ENCODE peak calls at places on chromosome 17, in eight cellular contexts. A is mesendoderm; P is dermis blood vessel endothelial cell; B is stimulated activated CD8-positive, alpha-beta memory T cell treated with anti-CD3 and anti-CD28 coated beads, Interleukin-2, amount 100 ng/mL, for 48 hours; E is stimulated activated CD4-positive, alpha-beta T cell treated with anti-CD3 and anti-CD28 coated beads, TNF-alpha, amount 100 ng/mL, for 4 hours; Z is CD4-positive, alpha-beta memory T cell; T is WTC11; X is naive B cell. C is an unnamed sample.

GRCh38 chr17:11719852-11720251 is 121.6 kb downstream of the DNAH9 start:
- DNase-seq in A (no peak), P (no peak), B (no peak), E (no peak), Z (no peak), T (no peak), X (no peak), C (no peak)

GRCh38 chr17:21282231-21282630 is 2.3 kb upstream of the MAP2K3 start:
- DNase-seq in A (peak), P (peak), B (no peak), E (no peak), Z (no peak), T (no peak), X (no peak), C (no peak)

GRCh38 chr17:78442648-78443128 is 64.2 kb downstream of the PGS1 start:
- DNase-seq in A (no peak), P (peak), B (no peak), E (no peak), Z (no peak), T (no peak), X (no peak), C (no peak)

GRCh38 chr17:17300624-17301568 is 2.3 kb upstream of the NT5M start:
- DNase-seq in A (peak), P (peak), B (peak), E (peak), Z (peak), T (peak), X (peak), C (no peak)

GRCh38 chr17:16997514-16998429 is 25.9 kb upstream of the TNFRSF13B start:
- DNase-seq in A (no peak), P (no peak), B (peak), E (no peak), Z (no peak), T (no peak), X (peak), C (no peak)

GRCh38 chr17:37667039-37667438 is 23.8 kb upstream of the DDX52 start:
- DNase-seq in A (no peak), P (no peak), B (no peak), E (no peak), Z (no peak), T (no peak), X (no peak), C (no peak)

GRCh38 chr17:81409190-81409935 is 14.1 kb downstream of the BAHCC1 start:
- DNase-seq in A (peak), P (no peak), B (no peak), E (no peak), Z (no peak), T (peak), X (no peak), C (no peak)

GRCh38 chr17:28746611-28747045 is 2.8 kb downstream of the TRAF4 start:
- DNase-seq in A (peak), P (peak), B (no peak), E (no peak), Z (no peak), T (peak), X (no peak), C (no peak)

GRCh38 chr17:13550291-13550690 is 51.4 kb downstream of the HS3ST3A1 start:
- DNase-seq in A (no peak), P (no peak), B (no peak), E (no peak), Z (no peak), T (no peak), X (no peak), C (no peak)

GRCh38 chr17:72404872-72405271 is 284.1 kb downstream of the SOX9 start:
- DNase-seq in A (no peak), P (no peak), B (no peak), E (no peak), Z (no peak), T (no peak), X (no peak), C (no peak)

GRCh38 chr17:38702900-38703741 is 2.0 kb upstream of the MLLT6 start:
- DNase-seq in A (no peak), P (no peak), B (no peak), E (peak), Z (peak), T (no peak), X (no peak), C (no peak)

GRCh38 chr17:27653572-27653971 is 22.6 kb downstream of the LGALS9 start:
- DNase-seq in A (no peak), P (no peak), B (no peak), E (no peak), Z (no peak), T (no peak), X (no peak), C (no peak)

GRCh38 chr17:71320009-71320796 is 800.6 kb upstream of the SOX9 start:
- DNase-seq in A (no peak), P (no peak), B (no peak), E (no peak), Z (no peak), T (no peak), X (no peak), C (no peak)

GRCh38 chr17:4365628-4366311 is 705 bp downstream of the UBE2G1 start:
- DNase-seq in A (peak), P (peak), B (peak), E (peak), Z (no peak), T (peak), X (no peak), C (no peak)

GRCh38 chr17:30517786-30518185 is 40.6 kb downstream of the GOSR1 start:
- DNase-seq in A (no peak), P (no peak), B (no peak), E (no peak), Z (no peak), T (no peak), X (no peak), C (no peak)

GRCh38 chr17:27878776-27879562 is 14.2 kb downstream of the LYRM9 start:
- DNase-seq in A (no peak), P (no peak), B (peak), E (no peak), Z (peak), T (peak), X (no peak), C (no peak)

GRCh38 chr17:79244665-79245064 is 170.0 kb downstream of the ENGASE start:
- DNase-seq in A (no peak), P (no peak), B (no peak), E (no peak), Z (no peak), T (no peak), X (no peak), C (no peak)

GRCh38 chr17:7782237-7782636 is 51.8 kb upstream of the KDM6B start:
- DNase-seq in A (no peak), P (peak), B (no peak), E (no peak), Z (no peak), T (no peak), X (no peak), C (no peak)

GRCh38 chr17:31798205-31798724 is 60.8 kb downstream of the COPRS start:
- DNase-seq in A (no peak), P (no peak), B (no peak), E (no peak), Z (no peak), T (no peak), X (no peak), C (no peak)

GRCh38 chr17:15782809-15783208 is 50.7 kb downstream of the TBC1D26 start:
- DNase-seq in A (no peak), P (peak), B (no peak), E (no peak), Z (peak), T (peak), X (no peak), C (no peak)

GRCh38 chr17:29722411-29723198 is 99.9 kb upstream of the CORO6 start:
- DNase-seq in A (no peak), P (peak), B (no peak), E (no peak), Z (peak), T (no peak), X (peak), C (peak)

GRCh38 chr17:51827140-51827539 is 331.4 kb downstream of the CA10 start:
- DNase-seq in A (no peak), P (no peak), B (no peak), E (no peak), Z (no peak), T (no peak), X (no peak), C (no peak)

GRCh38 chr17:3914319-3914685 is 2.0 kb downstream of the P2RX1 start:
- DNase-seq in A (no peak), P (no peak), B (no peak), E (no peak), Z (no peak), T (no peak), X (peak), C (no peak)

GRCh38 chr17:50689956-50690886 is 17.5 kb downstream of the ANKRD40 start:
- DNase-seq in A (peak), P (no peak), B (no peak), E (no peak), Z (no peak), T (no peak), X (no peak), C (no peak)

GRCh38 chr17:47286198-47286914 is 32.7 kb downstream of the ITGB3 start:
- DNase-seq in A (no peak), P (peak), B (no peak), E (no peak), Z (no peak), T (no peak), X (peak), C (no peak)

GRCh38 chr17:1890758-1891450 is 61.1 kb downstream of the RPA1 start:
- DNase-seq in A (no peak), P (no peak), B (no peak), E (no peak), Z (peak), T (no peak), X (no peak), C (no peak)

GRCh38 chr17:77649717-77650211 is 308.7 kb upstream of the TNRC6C start:
- DNase-seq in A (peak), P (no peak), B (no peak), E (no peak), Z (no peak), T (no peak), X (no peak), C (no peak)

GRCh38 chr17:16952401-16952800 is 19.5 kb downstream of the TNFRSF13B start:
- DNase-seq in A (no peak), P (no peak), B (no peak), E (no peak), Z (no peak), T (no peak), X (no peak), C (no peak)

GRCh38 chr17:17785407-17785806 is 51.4 kb downstream of the SREBF1 start:
- DNase-seq in A (no peak), P (no peak), B (no peak), E (no peak), Z (no peak), T (no peak), X (no peak), C (no peak)

GRCh38 chr17:48181653-48182052 is 74.1 kb downstream of the SNX11 start:
- DNase-seq in A (peak), P (peak), B (no peak), E (no peak), Z (no peak), T (peak), X (no peak), C (no peak)

GRCh38 chr17:58368860-58369213 is 16.8 kb upstream of the SUPT4H1 start:
- DNase-seq in A (no peak), P (no peak), B (no peak), E (no peak), Z (no peak), T (no peak), X (peak), C (no peak)

GRCh38 chr17:42937712-42938596 is 26.3 kb downstream of the AARSD1 start:
- DNase-seq in A (peak), P (peak), B (no peak), E (no peak), Z (peak), T (peak), X (peak), C (peak)

GRCh38 chr17:76841776-76842405 is 26.3 kb upstream of the MGAT5B start:
- DNase-seq in A (peak), P (no peak), B (no peak), E (no peak), Z (no peak), T (peak), X (no peak), C (no peak)

GRCh38 chr17:41049110-41049509 is 2.0 kb upstream of the KRTAP2-1 start:
- DNase-seq in A (no peak), P (peak), B (no peak), E (no peak), Z (no peak), T (no peak), X (no peak), C (no peak)

GRCh38 chr17:78774956-78775571 is 7.0 kb downstream of the CYTH1 start:
- DNase-seq in A (no peak), P (no peak), B (peak), E (no peak), Z (peak), T (no peak), X (peak), C (peak)

GRCh38 chr17:66200685-66201092 is 8.8 kb upstream of the CEP112 start:
- DNase-seq in A (peak), P (peak), B (no peak), E (no peak), Z (peak), T (peak), X (no peak), C (peak)

GRCh38 chr17:38674013-38674748 is 576 bp downstream of the EPOP start:
- DNase-seq in A (no peak), P (no peak), B (peak), E (peak), Z (peak), T (peak), X (peak), C (no peak)

GRCh38 chr17:48127371-48128051 is 19.9 kb downstream of the SNX11 start:
- DNase-seq in A (peak), P (peak), B (no peak), E (no peak), Z (no peak), T (no peak), X (no peak), C (no peak)

C was measured in KG1.